ENCODE peak calls at places on chromosomes 6 and 20, in ten cellular contexts. I is AML-193; C is activated CD4-positive, alpha-beta T cell treated with anti-CD3 and anti-CD28 coated beads for 36 hours; U is EH; P is OCI-LY7; H is HT1080; Y is amniotic stem cell; T is activated naive CD4-positive, alpha-beta T cell; N is body of pancreas; X is COR-L47. R is an unnamed sample.

GRCh38 chr20:6940052-6940451 is 172.6 kb downstream of the BMP2 start:
- DNase-seq in Y (no peak), N (no peak), U (no peak), H (peak; percentile 49), T (no peak), P (peak; percentile 5), X (no peak), C (peak; percentile 8), I (peak; percentile 40), R (no peak)

GRCh38 chr20:32792316-32792715 is 27.4 kb upstream of the MAPRE1 start:
- DNase-seq in C (peak; percentile 67), I (no peak), U (peak; percentile 28), X (no peak), H (peak; percentile 42), N (peak; percentile 17), Y (no peak), P (no peak), T (no peak), R (no peak)

GRCh38 chr6:148037496-148037895 is 305.1 kb upstream of the SASH1 start:
- DNase-seq in I (no peak), Y (peak; percentile 35), X (no peak), H (no peak), T (no peak), U (peak; percentile 76), C (no peak), N (no peak), P (no peak), R (no peak)

GRCh38 chr6:37127961-37128862 is 41.7 kb upstream of the PIM1 start:
- DNase-seq in X (no peak), N (no peak), H (no peak), Y (no peak), U (peak; percentile 73), T (no peak), C (no peak), P (no peak), I (no peak), R (no peak)

GRCh38 chr6:122695188-122695587 is 84.3 kb upstream of the FABP7 start:
- DNase-seq in P (no peak), N (no peak), H (no peak), U (no peak), T (no peak), X (no peak), I (no peak), Y (no peak), C (no peak), R (no peak)

GRCh38 chr6:166253277-166254229 is 54.6 kb downstream of the PRR18 start:
- DNase-seq in T (no peak), H (no peak), Y (no peak), P (no peak), C (peak; percentile 44), N (no peak), U (no peak), X (no peak), I (no peak), R (no peak)

GRCh38 chr20:63740070-63740500 is 509 bp downstream of the SLC2A4RG start:
- DNase-seq in X (no peak), T (peak; percentile 52), P (peak; percentile 70), C (peak; percentile 63), N (no peak), U (peak; percentile 41), Y (no peak), I (no peak), H (no peak), R (no peak)

GRCh38 chr20:15475483-15475882 is 1097.8 kb downstream of the KIF16B start:
- DNase-seq in U (peak; percentile 24), P (no peak), C (peak; percentile 8), T (no peak), H (peak; percentile 58), N (peak; percentile 27), Y (no peak), X (peak; percentile 58), I (no peak), R (peak; percentile 70)

GRCh38 chr6:158068893-158069799 is 87.5 kb downstream of the SYNJ2 start:
- DNase-seq in T (no peak), U (peak; percentile 80), P (no peak), N (peak; percentile 78), I (no peak), C (peak; percentile 41), Y (peak; percentile 11), X (no peak), H (peak; percentile 95), R (peak; percentile 74)

GRCh38 chr20:1456300-1456699 is 10.3 kb downstream of the NSFL1C start:
- DNase-seq in T (no peak), Y (no peak), P (no peak), X (no peak), H (no peak), I (no peak), C (no peak), U (peak; percentile 64), N (no peak), R (no peak)

GRCh38 chr6:119147101-119148053 is 68.9 kb upstream of the FAM184A start:
- DNase-seq in X (no peak), P (peak; percentile 21), I (peak; percentile 90), T (no peak), N (peak; percentile 59), H (peak; percentile 99), U (peak; percentile 97), Y (peak; percentile 78), C (peak; percentile 78), R (no peak)

GRCh38 chr6:55729665-55730064 is 145.7 kb downstream of the BMP5 start:
- DNase-seq in H (no peak), P (no peak), X (peak; percentile 6), N (no peak), C (no peak), I (no peak), U (no peak), Y (no peak), T (no peak), R (no peak)

GRCh38 chr20:41169791-41170351 is 32.5 kb downstream of the PLCG1 start:
- DNase-seq in H (peak; percentile 84), C (peak; percentile 4), Y (no peak), N (peak; percentile 6), U (peak; percentile 76), T (no peak), X (no peak), P (no peak), I (no peak), R (no peak)

GRCh38 chr6:45730232-45730631 is 285.4 kb downstream of the CLIC5 start:
- DNase-seq in C (no peak), Y (no peak), T (no peak), P (no peak), H (no peak), I (no peak), X (no peak), N (no peak), U (no peak), R (no peak)

R was measured in NCI-H1105.